ENCODE peak calls at places on chromosomes 6 and 20, in ten cellular contexts. M, I, V, P, W, J, H, A, B and Q are unnamed samples.

GRCh38 chr6:36703982-36704381 is 6.4 kb downstream of the RAB44 start:
- DNase-seq in H (no peak), A (no peak), I (no peak), B (no peak), W (no peak), J (no peak), P (no peak), V (no peak), M (no peak), Q (no peak)

GRCh38 chr6:111799576-111800467 is 73.4 kb downstream of the FYN start:
- DNase-seq in I (no peak), P (peak; percentile 24), M (no peak), A (no peak), B (no peak), H (no peak), W (no peak), J (no peak), V (no peak), Q (no peak)

GRCh38 chr6:161168281-161168891 is 105.5 kb downstream of the AGPAT4 start:
- DNase-seq in I (peak; percentile 38), W (no peak), A (no peak), M (peak; percentile 91), J (no peak), P (no peak), H (no peak), B (peak; percentile 52), V (peak; percentile 57), Q (peak; percentile 26)

GRCh38 chr20:22728146-22728745 is 143.9 kb upstream of the FOXA2 start:
- DNase-seq in I (no peak), P (no peak), H (no peak), B (no peak), A (no peak), M (no peak), W (no peak), J (no peak), V (no peak), Q (no peak)

GRCh38 chr20:62539208-62539607 is 63.4 kb upstream of the GATA5 start:
- DNase-seq in A (no peak), H (no peak), I (no peak), J (no peak), M (no peak), W (no peak), P (no peak), B (no peak), V (no peak), Q (no peak)

GRCh38 chr6:139152892-139153271 is 18.0 kb downstream of the HECA start:
- DNase-seq in J (no peak), A (no peak), B (no peak), M (no peak), P (no peak), H (no peak), V (no peak), W (no peak), I (no peak), Q (no peak)

GRCh38 chr6:121533321-121533841 is 97.9 kb downstream of the GJA1 start:
- DNase-seq in M (no peak), H (peak; percentile 10), I (no peak), B (no peak), A (no peak), P (no peak), V (no peak), W (no peak), J (no peak), Q (no peak)

GRCh38 chr6:15736023-15736696 is 73.3 kb upstream of the DTNBP1 start:
- DNase-seq in W (no peak), B (no peak), V (no peak), I (no peak), J (no peak), H (no peak), P (no peak), M (no peak), A (no peak), Q (no peak)

GRCh38 chr20:46752639-46753235 is 43.3 kb downstream of the SLC2A10 start:
- DNase-seq in W (peak; percentile 61), B (peak; percentile 80), A (peak; percentile 64), P (peak; percentile 73), M (no peak), H (peak; percentile 75), V (peak; percentile 18), I (no peak), J (peak; percentile 67), Q (peak; percentile 80)

GRCh38 chr20:62322428-62323073 is 19.8 kb downstream of the ADRM1 start:
- DNase-seq in P (no peak), M (no peak), H (no peak), V (no peak), W (no peak), B (no peak), I (no peak), A (no peak), J (no peak), Q (no peak)

GRCh38 chr6:163526356-163526755 is 111.8 kb downstream of the QKI start:
- DNase-seq in A (no peak), M (no peak), P (no peak), J (no peak), I (no peak), B (no peak), V (no peak), W (no peak), H (no peak), Q (no peak)

GRCh38 chr6:36958775-36959554 is 4.4 kb downstream of the PI16 start:
- DNase-seq in B (no peak), I (no peak), P (peak; percentile 75), H (no peak), M (no peak), W (no peak), A (no peak), V (no peak), J (no peak), Q (no peak)

GRCh38 chr6:29598348-29598747 is 13.4 kb downstream of the OR2H2 start:
- DNase-seq in P (no peak), M (no peak), A (no peak), W (no peak), H (no peak), I (no peak), V (no peak), J (no peak), B (no peak), Q (no peak)

GRCh38 chr20:32517914-32518592 is 67.1 kb downstream of the NOL4L start:
- DNase-seq in M (no peak), B (no peak), W (no peak), I (no peak), A (no peak), J (no peak), H (no peak), V (no peak), P (no peak), Q (no peak)

GRCh38 chr6:154509421-154510143 is 903 bp downstream of the CNKSR3 start:
- DNase-seq in J (peak; percentile 36), V (no peak), W (peak; percentile 42), P (peak; percentile 59), I (no peak), H (peak; percentile 18), M (no peak), B (no peak), A (peak; percentile 12), Q (peak; percentile 26)

GRCh38 chr20:63682384-63683139 is 13.9 kb upstream of the TNFRSF6B start:
- DNase-seq in J (no peak), I (peak; percentile 81), V (peak; percentile 95), H (peak; percentile 43), W (no peak), B (peak; percentile 100), M (peak; percentile 88), A (peak; percentile 26), P (no peak), Q (peak; percentile 99)

GRCh38 chr20:35232575-35232974 is 6.1 kb downstream of the MMP24 start:
- DNase-seq in I (no peak), V (peak; percentile 45), A (no peak), W (no peak), J (no peak), B (no peak), H (no peak), P (no peak), M (peak; percentile 66), Q (no peak)